ENCODE peak calls at places on chromosomes 13 and 19, in six cellular contexts. B is fibroblast of the conjunctiva, U is NCI-H1105, J is testis, V is GM19239, M is caudate nucleus. Y is an unnamed sample.

GRCh38 chr13:35964764-35965163 is 166.4 kb downstream of the DCLK1 start:
- DNase-seq in B (peak; percentile 83), U (no peak), J (no peak), V (no peak), M (no peak), Y (no peak)

GRCh38 chr19:18436651-18437478 is 1.1 kb downstream of the ISYNA1 start:
- DNase-seq in B (no peak), U (peak; percentile 91), J (peak; percentile 92), V (peak; percentile 99), M (no peak), Y (no peak)

GRCh38 chr19:18464646-18465045 is 26.7 kb upstream of the ISYNA1 start:
- DNase-seq in B (peak; percentile 90), U (peak; percentile 74), J (peak; percentile 92), V (no peak), M (peak; percentile 72), Y (peak; percentile 93)

GRCh38 chr13:36244073-36244472 is 29.7 kb upstream of the SOHLH2 start:
- DNase-seq in B (no peak), U (no peak), J (no peak), V (no peak), M (no peak), Y (no peak)

GRCh38 chr13:113777311-113778260 is 18.6 kb downstream of the TMEM255B start:
- DNase-seq in B (no peak), U (no peak), J (no peak), V (no peak), M (no peak), Y (no peak)

GRCh38 chr19:49468746-49469447 is 5.1 kb upstream of the FLT3LG start:
- DNase-seq in B (peak; percentile 96), U (no peak), J (peak; percentile 90), V (peak; percentile 82), M (no peak), Y (no peak)

GRCh38 chr13:21075303-21076264 is 14.2 kb upstream of the LATS2 start:
- DNase-seq in B (no peak), U (no peak), J (peak; percentile 42), V (no peak), M (no peak), Y (no peak)

GRCh38 chr13:99260216-99260615 is 2.0 kb upstream of the GPR18 start:
- DNase-seq in B (no peak), U (no peak), J (no peak), V (no peak), M (no peak), Y (no peak)

GRCh38 chr19:47284324-47284899 is 9.7 kb downstream of the INAFM1 start:
- DNase-seq in B (peak; percentile 48), U (peak; percentile 46), J (peak; percentile 53), V (no peak), M (peak; percentile 10), Y (peak; percentile 72)

GRCh38 chr13:100525453-100526298 is 62.9 kb downstream of the GGACT start:
- DNase-seq in B (no peak), U (no peak), J (no peak), V (no peak), M (no peak), Y (no peak)

GRCh38 chr13:51614350-51614786 is 30.1 kb downstream of the WDFY2 start:
- DNase-seq in B (no peak), U (no peak), J (no peak), V (peak; percentile 35), M (no peak), Y (no peak)

GRCh38 chr19:33063356-33064116 is 1.2 kb downstream of the RHPN2 start:
- DNase-seq in B (no peak), U (peak; percentile 65), J (no peak), V (no peak), M (no peak), Y (peak; percentile 14)

GRCh38 chr19:18392417-18392816 is 5.0 kb downstream of the LRRC25 start:
- DNase-seq in B (no peak), U (no peak), J (peak; percentile 57), V (no peak), M (no peak), Y (no peak)

GRCh38 chr19:45345506-45345860 is 4.9 kb downstream of the KLC3 start:
- DNase-seq in B (no peak), U (no peak), J (no peak), V (no peak), M (no peak), Y (no peak)

GRCh38 chr19:30146346-30146745 is 204.3 kb downstream of the URI1 start:
- DNase-seq in B (no peak), U (no peak), J (no peak), V (no peak), M (no peak), Y (no peak)

GRCh38 chr19:16142032-16142580 is 1.4 kb upstream of the HSH2D start:
- DNase-seq in B (no peak), U (no peak), J (no peak), V (no peak), M (no peak), Y (no peak)

GRCh38 chr13:74930402-74931165 is 551.4 kb downstream of the TBC1D4 start:
- DNase-seq in B (peak; percentile 27), U (no peak), J (no peak), V (no peak), M (no peak), Y (peak; percentile 73)

GRCh38 chr19:39125554-39126311 is at the start of gene PAK4:
- DNase-seq in B (peak; percentile 94), U (peak; percentile 96), J (peak; percentile 98), V (peak; percentile 99), M (peak; percentile 92), Y (peak; percentile 98)

GRCh38 chr19:28577199-28577598 is 635.8 kb downstream of the UQCRFS1 start:
- DNase-seq in B (no peak), U (no peak), J (no peak), V (no peak), M (no peak), Y (no peak)

GRCh38 chr19:48154003-48154402 is 16.1 kb downstream of the LIG1 start:
- DNase-seq in B (no peak), U (no peak), J (no peak), V (no peak), M (no peak), Y (no peak)

GRCh38 chr13:63201493-63201892 is 1785.8 kb upstream of the PCDH20 start:
- DNase-seq in B (no peak), U (no peak), J (no peak), V (no peak), M (no peak), Y (no peak)

GRCh38 chr19:12840091-12841079 is 2.1 kb downstream of the MAST1 start:
- DNase-seq in B (peak; percentile 47), U (peak; percentile 82), J (peak; percentile 82), V (no peak), M (no peak), Y (no peak)

GRCh38 chr19:18023596-18024212 is 15.7 kb downstream of the ARRDC2 start:
- DNase-seq in B (no peak), U (no peak), J (peak; percentile 90), V (no peak), M (peak; percentile 25), Y (no peak)

GRCh38 chr13:42899266-42899665 is 92.8 kb downstream of the EPSTI1 start:
- DNase-seq in B (no peak), U (no peak), J (no peak), V (no peak), M (no peak), Y (no peak)

GRCh38 chr13:99812611-99813010 is 159.0 kb downstream of the ZIC5 start:
- DNase-seq in B (peak; percentile 9), U (no peak), J (no peak), V (no peak), M (no peak), Y (no peak)

Y was measured in putamen.